ENCODE peak calls at places on chromosomes 12 and 14, in seven cellular contexts. N is WTC11, S is HFF-Myc, F is cardiac fibroblast, V is fibroblast of pulmonary artery, W is AG04450, O is sigmoid colon. U is an unnamed sample.

GRCh38 chr12:122421263-122421814 is 1.1 kb downstream of the CLIP1 start:
- DNase-seq in N (no peak), S (no peak), F (peak; percentile 70), V (peak; percentile 61), W (no peak), O (peak; percentile 85), U (peak; percentile 34)

GRCh38 chr14:67221248-67221981 is 19.8 kb upstream of the PALS1 start:
- DNase-seq in N (no peak), S (no peak), F (peak; percentile 76), O (no peak), W (peak; percentile 46), V (peak; percentile 50), U (peak; percentile 89)

GRCh38 chr12:75712223-75712622 is 200.8 kb upstream of the KRR1 start:
- DNase-seq in V (no peak), N (no peak), W (no peak), O (no peak), S (no peak), F (no peak), U (no peak)

GRCh38 chr12:67430708-67431335 is 161.7 kb downstream of the CAND1 start:
- DNase-seq in V (peak; percentile 50), N (peak; percentile 20), W (no peak), S (no peak), O (peak; percentile 90), F (peak; percentile 27), U (no peak)

GRCh38 chr14:91841065-91841464 is 26.3 kb downstream of the TC2N start:
- DNase-seq in S (no peak), F (peak; percentile 32), W (no peak), N (no peak), V (no peak), O (no peak), U (no peak)

GRCh38 chr14:56351861-56352260 is 227.7 kb upstream of the TMEM260 start:
- DNase-seq in V (peak; percentile 65), F (peak; percentile 85), S (no peak), N (no peak), W (peak; percentile 61), O (no peak), U (peak; percentile 88)

GRCh38 chr14:62921466-62921865 is 123.8 kb downstream of the KCNH5 start:
- DNase-seq in O (no peak), V (peak; percentile 1), S (no peak), F (peak; percentile 3), N (no peak), W (no peak), U (no peak)

GRCh38 chr14:99575043-99576023 is 28.7 kb downstream of the CCDC85C start:
- DNase-seq in W (no peak), N (no peak), V (no peak), S (no peak), O (no peak), F (no peak), U (peak; percentile 19)

GRCh38 chr12:57983858-57984505 is 42.6 kb downstream of the ATP23 start:
- DNase-seq in F (no peak), S (no peak), V (no peak), N (no peak), W (no peak), O (no peak), U (no peak)

GRCh38 chr14:55389330-55389729 is 22.3 kb downstream of the ATG14 start:
- DNase-seq in N (no peak), V (peak; percentile 34), S (peak; percentile 64), O (no peak), F (peak; percentile 55), W (peak; percentile 72), U (peak; percentile 84)

GRCh38 chr12:42962384-42962783 is 372.8 kb upstream of the PRICKLE1 start:
- DNase-seq in V (no peak), O (no peak), W (no peak), N (no peak), S (no peak), F (no peak), U (no peak)

GRCh38 chr14:53536446-53536845 is 383.3 kb upstream of the DDHD1 start:
- DNase-seq in O (no peak), W (no peak), S (no peak), F (no peak), N (no peak), V (no peak), U (no peak)

GRCh38 chr12:53820503-53820902 is 68.7 kb upstream of the CISTR start:
- DNase-seq in W (no peak), F (peak; percentile 58), N (no peak), S (no peak), O (no peak), V (peak; percentile 9), U (peak; percentile 61)

GRCh38 chr14:74064883-74065282 is 19.4 kb downstream of the ALDH6A1 start:
- DNase-seq in W (no peak), N (no peak), V (peak; percentile 41), O (no peak), S (no peak), F (peak; percentile 44), U (no peak)

GRCh38 chr12:103728323-103728722 is 112.7 kb downstream of the NT5DC3 start:
- DNase-seq in O (no peak), N (no peak), S (no peak), F (peak; percentile 41), V (peak; percentile 25), W (peak; percentile 8), U (no peak)

GRCh38 chr14:23569443-23570151 is 2.0 kb upstream of the AP1G2 start:
- DNase-seq in W (no peak), O (peak; percentile 32), S (no peak), V (no peak), F (no peak), N (peak; percentile 45), U (peak; percentile 19)

DNA sequence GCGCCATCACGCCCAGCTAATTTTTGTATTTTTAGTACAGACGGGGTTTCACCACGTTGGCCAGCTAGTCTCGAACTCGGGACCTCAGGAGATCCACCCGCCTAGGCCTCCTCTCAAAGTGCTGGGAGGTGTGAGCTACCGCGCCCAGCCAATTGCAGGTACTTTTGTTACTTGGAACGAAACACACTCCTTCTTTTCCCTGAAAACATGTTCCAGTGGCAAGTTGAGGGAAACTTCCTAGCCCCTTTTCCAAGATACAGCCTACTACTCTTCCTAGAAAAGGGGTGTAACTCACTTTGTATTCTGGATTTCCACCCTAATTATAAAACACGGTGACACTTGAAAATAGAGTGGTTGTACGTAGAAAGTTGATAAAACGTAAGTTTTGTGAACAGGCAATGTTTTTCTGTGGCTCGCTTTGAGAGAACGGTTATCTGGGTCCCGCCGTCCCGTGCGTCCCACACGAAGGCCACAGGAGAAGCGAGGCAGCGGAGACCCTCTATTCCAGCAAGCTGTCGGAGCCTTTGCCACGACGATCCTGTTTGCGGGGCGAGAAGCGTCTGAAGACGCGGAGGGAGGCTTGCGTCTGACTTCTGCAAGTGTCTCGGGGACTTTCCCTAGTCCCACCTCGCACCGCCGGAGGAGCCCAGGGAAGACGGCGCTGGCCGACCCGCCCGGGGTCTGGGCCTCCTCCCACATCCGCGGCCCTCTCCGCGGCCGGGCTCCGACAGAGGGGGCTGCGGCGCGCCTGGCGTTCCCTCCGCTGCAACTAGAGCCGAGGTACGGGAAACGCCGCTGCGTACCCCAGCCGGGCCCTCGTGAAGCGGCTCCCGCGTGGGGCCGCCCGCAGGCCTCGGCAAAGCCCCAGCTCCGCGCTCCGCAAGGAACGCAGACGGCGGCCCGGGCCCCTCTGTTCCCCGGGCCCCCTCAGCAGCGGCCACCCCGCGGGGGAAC is 745 bp downstream of the CDCA4 start:
- DNase-seq in F (peak; percentile 51), O (no peak), V (peak; percentile 30), S (no peak), W (no peak), N (peak; percentile 52), U (no peak)
- TF ChIP-seq CTCF in F (no peak), O (no peak), V (no peak), S (no peak), W (no peak), N (no peak), U (no peak)

GRCh38 chr12:114218136-114218535 is 187.8 kb downstream of the TBX5 start:
- DNase-seq in N (no peak), S (no peak), W (no peak), O (no peak), V (no peak), F (no peak), U (no peak)

GRCh38 chr12:114215766-114216165 is 190.2 kb downstream of the TBX5 start:
- DNase-seq in W (no peak), O (no peak), S (no peak), N (no peak), F (no peak), V (no peak), U (no peak)

GRCh38 chr12:114209852-114210251 is 196.1 kb downstream of the TBX5 start:
- DNase-seq in W (no peak), F (no peak), S (no peak), V (no peak), N (no peak), O (no peak), U (no peak)

GRCh38 chr12:114213055-114213561 is 192.8 kb downstream of the TBX5 start:
- DNase-seq in W (no peak), S (no peak), F (no peak), V (no peak), N (no peak), O (no peak), U (no peak)
- TF ChIP-seq CTCF in W (no peak), S (no peak), F (no peak), V (no peak), N (no peak), O (no peak), U (peak; percentile 35)

GRCh38 chr14:79093542-79093941 is 923.4 kb downstream of the NRXN3 start:
- DNase-seq in F (no peak), W (no peak), S (no peak), N (no peak), O (no peak), V (no peak), U (no peak)

GRCh38 chr14:79090781-79091180 is 920.6 kb downstream of the NRXN3 start:
- DNase-seq in V (no peak), W (no peak), N (no peak), O (no peak), S (no peak), F (no peak), U (no peak)

GRCh38 chr14:79091381-79091963 is 921.3 kb downstream of the NRXN3 start:
- DNase-seq in N (peak; percentile 16), W (no peak), F (no peak), V (no peak), S (no peak), O (no peak), U (no peak)
- TF ChIP-seq CTCF in N (no peak), W (no peak), F (no peak), V (no peak), S (no peak), O (no peak), U (no peak)

GRCh38 chr14:106528717-106529116 is 1002.3 kb downstream of the TMEM121 start:
- DNase-seq in F (no peak), S (no peak), W (no peak), V (no peak), N (no peak), O (no peak), U (no peak)

GRCh38 chr14:106530031-106530422 is 1003.6 kb downstream of the TMEM121 start:
- DNase-seq in N (no peak), S (no peak), O (no peak), W (no peak), V (no peak), F (no peak), U (no peak)

DNA sequence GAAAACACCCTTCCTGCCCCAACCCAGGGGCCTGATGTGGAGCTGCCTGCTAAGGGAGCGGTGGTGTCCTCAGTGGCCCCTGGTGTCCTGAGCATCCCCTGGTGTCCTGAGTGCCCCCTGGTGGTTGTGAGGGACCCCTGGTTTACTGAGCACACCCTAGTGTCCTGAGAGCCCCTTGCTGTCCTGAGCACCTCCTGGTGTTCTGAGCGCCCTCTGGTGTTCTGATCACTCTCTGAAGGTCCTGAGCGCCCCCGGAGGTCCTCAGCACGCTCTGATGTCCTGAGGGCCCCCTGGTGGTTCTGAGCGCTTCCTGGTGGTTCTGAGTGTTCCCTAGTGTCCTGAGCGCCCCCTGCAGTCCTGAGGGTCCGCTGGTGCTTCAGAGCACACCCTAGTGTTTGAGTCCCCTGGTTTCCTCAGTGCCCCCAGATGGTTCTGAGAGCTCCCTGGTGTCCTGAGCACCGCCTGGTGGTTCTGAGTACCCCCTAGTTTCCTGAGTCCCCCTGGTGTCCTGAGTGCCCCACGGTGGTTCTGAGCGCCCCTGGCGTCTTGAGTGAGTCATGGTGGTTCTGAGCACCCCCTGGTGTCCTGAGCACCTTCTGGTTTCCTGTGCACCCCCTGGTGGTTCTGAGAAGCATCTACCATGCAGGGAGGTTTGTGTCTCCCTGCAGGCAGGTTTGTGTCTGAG is 1004.2 kb downstream of the TMEM121 start:
- DNase-seq in V (no peak), N (no peak), F (no peak), S (no peak), O (no peak), W (no peak), U (no peak)
- TF ChIP-seq CTCF in V (no peak), N (no peak), F (no peak), S (no peak), O (no peak), W (no peak), U (peak; percentile 12)

U was measured in HFFc6.